ENCODE peak calls at places on chromosome 11, in six cellular contexts. V, I, M, L, S and X are unnamed samples.

GRCh38 chr11:3074912-3075589 is 17.8 kb upstream of the CARS1 start:
- DNase-seq in V (no peak), I (no peak), M (no peak), L (no peak), S (no peak), X (no peak)

GRCh38 chr11:117597083-117597482 is 199.9 kb downstream of the DSCAML1 start:
- DNase-seq in V (peak), I (no peak), M (no peak), L (no peak), S (peak), X (peak)

GRCh38 chr11:8584511-8584910 is 9.5 kb downstream of the STK33 start:
- DNase-seq in V (no peak), I (no peak), M (no peak), L (no peak), S (peak), X (no peak)

GRCh38 chr11:111912535-111912934 is at the start of gene HSPB2:
- DNase-seq in V (no peak), I (no peak), M (no peak), L (no peak), S (no peak), X (no peak)

GRCh38 chr11:128552783-128553661 is 34.3 kb downstream of the ETS1 start:
- DNase-seq in V (peak), I (no peak), M (no peak), L (peak), S (no peak), X (no peak)

GRCh38 chr11:76614471-76615183 is 55.9 kb downstream of the LRRC32 start:
- DNase-seq in V (no peak), I (no peak), M (peak), L (no peak), S (no peak), X (no peak)

GRCh38 chr11:115191761-115192160 is 312.5 kb downstream of the CADM1 start:
- DNase-seq in V (peak), I (no peak), M (no peak), L (no peak), S (no peak), X (no peak)

GRCh38 chr11:45042560-45042959 is 91.9 kb upstream of the TP53I11 start:
- DNase-seq in V (no peak), I (peak), M (no peak), L (peak), S (peak), X (peak)

GRCh38 chr11:862028-862703 is 19.5 kb downstream of the TSPAN4 start:
- DNase-seq in V (no peak), I (no peak), M (peak), L (no peak), S (no peak), X (no peak)

GRCh38 chr11:9577032-9577431 is 3.6 kb downstream of the WEE1 start:
- DNase-seq in V (peak), I (no peak), M (no peak), L (no peak), S (no peak), X (no peak)

GRCh38 chr11:76161261-76161961 is 44.9 kb downstream of the WNT11 start:
- DNase-seq in V (no peak), I (no peak), M (no peak), L (no peak), S (no peak), X (no peak)

GRCh38 chr11:108895579-108896480 is 231.0 kb downstream of the DDX10 start:
- DNase-seq in V (peak), I (no peak), M (no peak), L (no peak), S (peak), X (no peak)

GRCh38 chr11:29282088-29282487 is 734.7 kb downstream of the KCNA4 start:
- DNase-seq in V (peak), I (no peak), M (no peak), L (no peak), S (peak), X (peak)

GRCh38 chr11:128553662-128554392 is 33.5 kb downstream of the ETS1 start:
- DNase-seq in V (peak), I (no peak), M (no peak), L (no peak), S (peak), X (no peak)

GRCh38 chr11:128653828-128654231 is 40.0 kb upstream of the FLI1 start:
- DNase-seq in V (peak), I (peak), M (peak), L (no peak), S (peak), X (no peak)

GRCh38 chr11:3159296-3160190 is 5.6 kb downstream of the OSBPL5 start:
- DNase-seq in V (no peak), I (peak), M (peak), L (peak), S (no peak), X (no peak)

GRCh38 chr11:134760307-134760706 is 348.3 kb upstream of the B3GAT1 start:
- DNase-seq in V (no peak), I (no peak), M (no peak), L (no peak), S (no peak), X (no peak)

GRCh38 chr11:776459-777287 is 614 bp downstream of the GATD1 start:
- DNase-seq in V (no peak), I (no peak), M (no peak), L (no peak), S (no peak), X (no peak)

GRCh38 chr11:47394322-47395224 is 13.8 kb upstream of the SLC39A13 start:
- DNase-seq in V (peak), I (no peak), M (peak), L (no peak), S (no peak), X (no peak)

GRCh38 chr11:65606876-65607613 is 7.0 kb downstream of the MAP3K11 start:
- DNase-seq in V (peak), I (peak), M (peak), L (peak), S (peak), X (no peak)

GRCh38 chr11:102216433-102217163 is 100.7 kb upstream of the BIRC3 start:
- DNase-seq in V (no peak), I (no peak), M (no peak), L (no peak), S (no peak), X (no peak)

GRCh38 chr11:869399-870126 is 26.9 kb downstream of the TSPAN4 start:
- DNase-seq in V (no peak), I (no peak), M (no peak), L (no peak), S (no peak), X (no peak)

GRCh38 chr11:35245786-35246185 is 106.8 kb downstream of the CD44 start:
- DNase-seq in V (no peak), I (no peak), M (no peak), L (no peak), S (no peak), X (no peak)

GRCh38 chr11:131744847-131745246 is 374.4 kb downstream of the NTM start:
- DNase-seq in V (peak), I (no peak), M (no peak), L (no peak), S (no peak), X (no peak)

GRCh38 chr11:69385466-69385820 is 91.5 kb downstream of the MYEOV start:
- DNase-seq in V (no peak), I (no peak), M (peak), L (no peak), S (no peak), X (no peak)

GRCh38 chr11:117071344-117071787 is 26.9 kb downstream of the SIK3 start:
- DNase-seq in V (no peak), I (peak), M (peak), L (peak), S (peak), X (no peak)

GRCh38 chr11:16936643-16937042 is 77.6 kb downstream of the PLEKHA7 start:
- DNase-seq in V (no peak), I (no peak), M (peak), L (no peak), S (no peak), X (no peak)

GRCh38 chr11:16933756-16934603 is 80.2 kb downstream of the PLEKHA7 start:
- DNase-seq in V (no peak), I (no peak), M (no peak), L (no peak), S (no peak), X (no peak)

GRCh38 chr11:16942342-16942741 is 71.9 kb downstream of the PLEKHA7 start:
- DNase-seq in V (no peak), I (no peak), M (no peak), L (no peak), S (no peak), X (no peak)

GRCh38 chr11:16941935-16942334 is 72.3 kb downstream of the PLEKHA7 start:
- DNase-seq in V (no peak), I (no peak), M (no peak), L (no peak), S (no peak), X (no peak)

GRCh38 chr11:16938061-16938460 is 76.2 kb downstream of the PLEKHA7 start:
- DNase-seq in V (no peak), I (no peak), M (no peak), L (no peak), S (no peak), X (no peak)
- TF ChIP-seq POLR2A in V (no peak), I (no peak), M (no peak), L (no peak), S (no peak), X (no peak)

DNA sequence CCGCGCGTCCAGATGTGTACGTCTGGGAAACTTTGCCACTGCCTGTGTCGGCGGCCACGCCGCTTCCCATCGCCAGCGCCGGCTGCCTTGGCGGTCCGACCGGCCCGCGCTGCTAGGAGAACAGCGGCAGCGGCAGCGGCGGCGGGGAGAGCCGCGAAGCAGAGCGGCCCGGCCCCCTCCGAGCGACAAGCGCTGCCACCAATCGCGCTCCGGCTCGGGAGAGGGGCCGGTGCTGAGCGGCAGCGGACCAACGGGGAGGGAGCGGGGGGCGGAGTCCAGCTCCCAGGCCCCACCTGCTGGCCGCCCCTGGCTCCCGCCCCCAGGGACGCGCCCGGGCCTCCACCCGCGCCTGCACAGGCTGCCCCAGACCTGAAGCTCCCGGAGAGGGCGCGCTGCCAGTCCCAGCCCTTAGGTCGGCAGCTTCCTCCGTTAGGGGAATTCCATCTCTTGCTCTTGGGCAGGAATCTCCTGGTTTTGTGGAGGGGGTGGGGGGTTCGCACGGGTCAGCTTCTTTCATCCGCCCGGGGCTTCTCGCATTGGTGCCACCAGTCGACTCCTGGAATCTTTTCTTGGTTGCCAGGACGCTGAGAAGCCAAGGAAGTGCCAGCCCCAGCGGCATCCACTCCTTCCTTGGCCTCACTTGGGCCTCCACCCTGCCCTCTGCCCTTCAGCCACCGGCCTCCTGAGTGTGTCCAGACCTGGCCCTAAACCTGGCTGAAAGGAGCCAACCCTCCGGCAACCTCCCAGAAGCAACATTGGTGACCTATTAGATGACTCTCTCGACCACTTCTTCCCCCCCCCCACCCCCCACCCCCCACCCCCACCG is at the start of gene GALNT18:
- DNase-seq in V (peak), I (peak), M (peak), L (peak), S (peak), X (peak)
- TF ChIP-seq POLR2A in V (peak), I (peak), M (no peak), L (no peak), S (peak), X (peak)

GRCh38 chr11:100638648-100639047 is 48.4 kb upstream of the ARHGAP42 start:
- DNase-seq in V (no peak), I (no peak), M (no peak), L (no peak), S (no peak), X (no peak)
- TF ChIP-seq POLR2A in V (no peak), I (no peak), M (no peak), L (no peak), S (no peak), X (no peak)

DNA sequence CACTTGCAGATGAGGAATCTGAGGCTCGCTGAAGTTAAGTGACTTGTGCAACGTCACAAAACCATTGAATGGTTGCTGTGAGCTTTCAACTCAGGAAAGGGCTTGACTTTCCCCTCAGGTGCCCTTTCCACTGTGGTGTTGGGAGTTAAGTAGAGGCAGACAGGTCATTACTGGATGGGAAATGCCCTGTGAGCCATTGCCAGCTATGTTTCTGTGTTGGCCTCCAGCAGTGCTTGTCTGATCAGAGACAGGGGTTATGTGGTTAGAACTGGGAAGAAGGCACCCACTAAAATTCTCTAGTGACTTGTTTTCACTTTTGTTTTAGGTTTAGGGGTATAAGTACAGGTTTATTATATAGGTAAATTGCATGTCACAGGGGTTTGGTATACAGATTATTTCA is 96.6 kb downstream of the FDX1 start:
- DNase-seq in V (no peak), I (no peak), M (no peak), L (no peak), S (no peak), X (no peak)
- TF ChIP-seq POLR2A in V (no peak), I (no peak), M (no peak), L (no peak), S (no peak), X (no peak)

GRCh38 chr11:119361961-119362725 is 15.6 kb upstream of the MFRP start:
- DNase-seq in V (no peak), I (no peak), M (no peak), L (no peak), S (no peak), X (no peak)

GRCh38 chr11:119363081-119363861 is 16.8 kb upstream of the MFRP start:
- DNase-seq in V (no peak), I (no peak), M (no peak), L (no peak), S (no peak), X (no peak)

GRCh38 chr11:119362741-119363080 is 16.2 kb upstream of the MFRP start:
- DNase-seq in V (no peak), I (no peak), M (no peak), L (no peak), S (no peak), X (no peak)

GRCh38 chr11:119365071-119365591 is 16.4 kb downstream of the USP2 start:
- DNase-seq in V (peak), I (no peak), M (no peak), L (no peak), S (no peak), X (no peak)

DNA sequence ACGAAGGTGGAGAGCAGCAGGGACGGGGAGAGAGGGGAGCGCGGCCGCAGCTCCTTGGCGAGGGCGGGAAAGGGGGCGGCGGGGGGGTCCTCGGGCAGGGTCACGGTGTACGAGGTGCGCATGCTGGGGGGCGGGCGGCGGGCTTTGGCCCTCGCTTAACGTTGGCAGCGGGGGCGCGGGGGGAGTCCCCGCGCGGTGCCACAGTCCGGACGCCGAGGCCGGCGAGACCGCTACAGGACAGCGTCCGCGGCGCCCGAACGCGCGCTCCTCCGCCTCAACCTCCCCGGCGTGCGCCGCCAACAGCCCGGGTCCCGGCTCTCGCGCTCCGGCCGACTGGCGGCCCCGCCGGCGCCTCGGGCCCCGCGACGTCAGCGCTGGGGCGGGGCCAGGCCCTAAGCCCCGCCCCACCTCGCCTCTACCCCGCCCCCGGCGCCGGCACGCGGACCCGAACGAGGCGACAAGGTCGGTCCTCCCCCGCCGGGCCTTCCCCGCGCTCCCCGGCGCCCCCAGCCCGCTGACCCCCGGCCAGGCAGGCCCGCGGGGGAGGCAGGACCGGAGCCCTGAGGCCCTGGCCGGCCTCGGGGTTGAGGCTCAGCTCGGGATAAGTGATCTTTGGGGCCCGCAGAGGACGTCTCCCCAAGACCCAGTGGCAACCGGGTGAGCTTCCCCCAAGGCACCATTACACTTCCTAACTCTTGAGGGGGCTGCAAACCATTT is 17.5 kb downstream of the USP2 start:
- DNase-seq in V (no peak), I (no peak), M (peak), L (no peak), S (no peak), X (no peak)
- TF ChIP-seq POLR2A in V (no peak), I (peak), M (no peak), L (no peak), S (no peak), X (peak)

GRCh38 chr11:19191530-19192169 is 10.1 kb downstream of the CSRP3 start:
- DNase-seq in V (no peak), I (no peak), M (no peak), L (no peak), S (no peak), X (no peak)

GRCh38 chr11:19185516-19186052 is 16.2 kb downstream of the CSRP3 start:
- DNase-seq in V (no peak), I (no peak), M (no peak), L (no peak), S (no peak), X (no peak)

GRCh38 chr11:19185036-19185435 is 16.7 kb downstream of the CSRP3 start:
- DNase-seq in V (no peak), I (no peak), M (no peak), L (no peak), S (no peak), X (no peak)

GRCh38 chr11:19187101-19187500 is 14.7 kb downstream of the CSRP3 start:
- DNase-seq in V (peak), I (no peak), M (no peak), L (no peak), S (no peak), X (no peak)

GRCh38 chr11:19187880-19188279 is 13.9 kb downstream of the CSRP3 start:
- DNase-seq in V (no peak), I (no peak), M (no peak), L (no peak), S (no peak), X (no peak)
- TF ChIP-seq POLR2A in V (no peak), I (no peak), M (no peak), L (no peak), S (no peak), X (no peak)

DNA sequence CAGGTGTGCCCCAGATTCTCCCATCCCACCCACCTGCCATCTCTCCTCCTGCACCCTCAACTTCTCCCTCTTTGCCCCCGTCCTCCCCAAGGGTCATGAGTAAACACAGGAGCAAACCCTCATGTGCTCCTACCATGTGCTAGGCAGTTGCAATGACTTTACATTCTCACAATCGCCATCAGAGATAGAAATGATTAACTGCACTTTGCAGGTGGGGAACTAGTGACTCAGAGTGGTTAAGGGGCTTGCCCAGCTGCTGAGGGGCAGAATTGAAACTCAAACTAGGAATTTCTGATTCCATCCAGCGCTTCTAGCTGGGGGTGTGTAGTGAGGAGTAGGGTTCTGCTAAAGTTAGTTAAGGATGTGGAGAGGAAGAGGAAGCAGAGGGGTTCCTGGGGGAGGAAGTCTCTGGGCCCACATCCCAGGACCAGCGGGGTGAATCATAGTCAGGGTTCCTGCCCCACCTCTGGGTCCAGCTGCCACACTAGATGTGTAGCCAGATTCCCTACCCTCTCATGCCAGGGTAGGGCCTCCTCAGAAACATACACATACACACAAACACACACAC is 16.0 kb upstream of the PRG2 start:
- DNase-seq in V (peak), I (peak), M (no peak), L (no peak), S (no peak), X (peak)
- TF ChIP-seq POLR2A in V (no peak), I (no peak), M (no peak), L (no peak), S (no peak), X (no peak)

GRCh38 chr11:15940462-15941205 is 415.7 kb downstream of the SOX6 start:
- DNase-seq in V (no peak), I (no peak), M (no peak), L (no peak), S (no peak), X (no peak)
- TF ChIP-seq POLR2A in V (no peak), I (no peak), M (no peak), L (no peak), S (no peak), X (no peak)